ENCODE peak calls at places on chromosomes 5 and 9, in nine cellular contexts. L is sigmoid colon, R is colonic mucosa, K is cardiac muscle cell, S is A549, J is esophagus muscularis mucosa, D is pancreas, Y is body of pancreas, M is astrocyte of the cerebellum. G is an unnamed sample.

GRCh38 chr5:72604111-72604792 is 97.0 kb upstream of the ZNF366 start:
- DNase-seq in R (no peak), D (no peak), J (no peak), M (no peak), L (no peak), K (peak), S (no peak), Y (no peak), G (no peak)

GRCh38 chr5:171537463-171537862 is 118.0 kb downstream of the FGF18 start:
- DNase-seq in K (no peak), J (no peak), Y (no peak), R (no peak), L (no peak), M (no peak), D (no peak), S (no peak), G (no peak)

GRCh38 chr9:22211588-22212360 is 202.7 kb upstream of the CDKN2B start:
- DNase-seq in K (peak), Y (no peak), D (no peak), S (peak), R (no peak), J (no peak), L (no peak), M (peak), G (no peak)

GRCh38 chr5:155258139-155258538 is 244.6 kb downstream of the KIF4B start:
- DNase-seq in S (no peak), J (no peak), M (no peak), Y (no peak), R (no peak), D (no peak), K (no peak), L (no peak), G (no peak)

GRCh38 chr5:109387408-109387974 is 22.3 kb downstream of the PJA2 start:
- DNase-seq in K (no peak), S (no peak), D (no peak), J (no peak), L (no peak), M (no peak), Y (no peak), R (no peak), G (no peak)

GRCh38 chr5:99105216-99105615 is 176.4 kb upstream of the CHD1 start:
- DNase-seq in D (no peak), M (peak), Y (no peak), R (no peak), S (no peak), K (peak), L (no peak), J (no peak), G (no peak)

GRCh38 chr9:122095010-122095767 is 2.1 kb upstream of the TTLL11 start:
- DNase-seq in S (peak), D (no peak), M (peak), K (peak), L (peak), R (peak), J (no peak), Y (peak), G (peak)

GRCh38 chr5:159242153-159242552 is 20.9 kb upstream of the UBLCP1 start:
- DNase-seq in J (no peak), Y (no peak), R (no peak), D (no peak), S (no peak), L (no peak), M (no peak), K (no peak), G (no peak)

GRCh38 chr9:113963017-113963620 is 87.0 kb downstream of the ZNF618 start:
- DNase-seq in D (peak), S (peak), K (peak), M (no peak), L (no peak), J (no peak), Y (peak), R (peak), G (no peak)

GRCh38 chr5:16871746-16872339 is 64.2 kb downstream of the MYO10 start:
- DNase-seq in L (no peak), D (no peak), M (no peak), R (no peak), Y (no peak), J (no peak), S (no peak), K (peak), G (no peak)

GRCh38 chr5:179978792-179979191 is 71.1 kb upstream of the TBC1D9B start:
- DNase-seq in S (no peak), K (no peak), Y (no peak), M (no peak), D (no peak), J (no peak), L (no peak), R (no peak), G (no peak)

GRCh38 chr5:178831049-178831448 is 28.7 kb upstream of the ZNF354B start:
- DNase-seq in R (no peak), K (no peak), L (no peak), Y (no peak), J (no peak), S (no peak), M (no peak), D (no peak), G (no peak)

GRCh38 chr9:129557192-129558036 is 63.5 kb downstream of the C9orf50 start:
- DNase-seq in K (peak), M (peak), S (peak), Y (peak), R (no peak), J (no peak), L (no peak), D (no peak), G (no peak)

GRCh38 chr5:37846786-37847310 is 7.0 kb upstream of the GDNF start:
- DNase-seq in J (no peak), K (no peak), Y (no peak), R (no peak), L (no peak), D (no peak), S (no peak), M (no peak), G (no peak)

GRCh38 chr5:133483406-133484090 is 128.8 kb downstream of the FSTL4 start:
- DNase-seq in Y (peak), S (no peak), R (peak), L (no peak), D (peak), K (no peak), J (no peak), M (no peak), G (no peak)

GRCh38 chr9:135810806-135811575 is 96.4 kb downstream of the CAMSAP1 start:
- DNase-seq in Y (no peak), R (no peak), L (no peak), K (no peak), S (no peak), D (no peak), J (no peak), M (no peak), G (no peak)

GRCh38 chr5:58410441-58410840 is 49.4 kb downstream of the PLK2 start:
- DNase-seq in L (no peak), Y (no peak), R (no peak), S (peak), K (peak), D (no peak), M (peak), J (no peak), G (no peak)

GRCh38 chr5:132456553-132457361 is 33.8 kb downstream of the IRF1 start:
- DNase-seq in R (no peak), Y (peak), D (peak), K (peak), J (no peak), L (no peak), S (no peak), M (no peak), G (peak)

GRCh38 chr5:179166886-179167841 is 107.0 kb downstream of the ZNF354C start:
- DNase-seq in K (peak), J (no peak), R (peak), S (no peak), D (no peak), M (no peak), Y (peak), L (peak), G (no peak)

GRCh38 chr9:111431684-111432083 is 52.5 kb downstream of the ECPAS start:
- DNase-seq in D (no peak), Y (no peak), K (peak), S (no peak), R (no peak), M (no peak), J (no peak), L (no peak), G (no peak)

GRCh38 chr9:33734911-33735310 is 60.5 kb upstream of the PRSS3 start:
- DNase-seq in D (no peak), L (no peak), R (peak), Y (no peak), M (no peak), K (peak), J (no peak), S (no peak), G (no peak)

GRCh38 chr5:55988979-55989612 is 5.7 kb downstream of the IL6ST start:
- DNase-seq in Y (no peak), D (no peak), L (no peak), M (no peak), J (no peak), S (no peak), K (no peak), R (no peak), G (no peak)

GRCh38 chr9:107292811-107293554 is 9.9 kb downstream of the RAD23B start:
- DNase-seq in R (no peak), Y (no peak), M (no peak), S (no peak), K (peak), L (no peak), J (no peak), D (no peak), G (no peak)

GRCh38 chr5:180116441-180117377 is 45.1 kb upstream of the RNF130 start:
- DNase-seq in D (peak), K (no peak), Y (peak), M (no peak), R (no peak), J (no peak), S (peak), L (peak), G (no peak)

GRCh38 chr9:131801811-131802210 is 61.9 kb upstream of the RAPGEF1 start:
- DNase-seq in S (no peak), K (no peak), D (no peak), J (no peak), L (no peak), R (no peak), M (no peak), Y (no peak), G (no peak)

GRCh38 chr9:88660611-88661010 is 125.6 kb downstream of the NXNL2 start:
- DNase-seq in S (peak), M (no peak), L (no peak), J (no peak), D (no peak), R (no peak), K (peak), Y (no peak), G (no peak)

GRCh38 chr9:124206391-124206790 is 51.4 kb upstream of the NEK6 start:
- DNase-seq in M (no peak), S (no peak), K (no peak), R (no peak), L (no peak), Y (no peak), D (no peak), J (no peak), G (no peak)

DNA sequence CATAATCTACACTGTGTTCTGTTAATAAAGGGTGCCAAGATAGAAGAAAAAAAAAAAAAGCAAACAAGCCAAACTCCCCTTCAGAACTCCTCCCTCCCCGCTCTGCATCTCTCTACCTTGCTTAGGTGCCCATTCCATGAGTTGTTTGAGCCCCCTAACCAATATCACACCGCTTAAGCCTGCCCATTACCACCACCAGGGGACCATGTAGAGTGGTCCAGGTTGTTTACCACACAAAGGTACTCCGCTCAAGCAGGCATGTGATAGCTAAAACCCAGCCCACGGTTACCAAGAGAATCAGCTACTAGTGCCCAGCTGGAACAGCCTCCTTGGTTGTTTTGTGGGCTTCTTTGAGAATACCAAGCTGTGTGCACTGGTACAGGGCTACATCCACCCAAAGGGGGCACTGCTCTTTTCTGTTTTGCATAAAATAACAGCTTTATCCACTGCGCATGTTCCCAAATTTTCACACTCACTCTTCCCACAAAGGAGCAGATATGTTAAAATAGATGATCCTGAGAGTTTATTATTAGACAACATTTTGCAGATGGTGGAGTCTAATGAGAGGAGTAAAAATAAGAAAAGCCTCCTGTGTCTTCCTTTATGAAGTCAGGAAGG is 304.1 kb downstream of the DEPDC1B start:
- DNase-seq in S (no peak), L (no peak), Y (no peak), J (no peak), R (no peak), K (peak), D (no peak), M (no peak), G (no peak)
- TF ChIP-seq CTCF in S (no peak), L (no peak), Y (no peak), J (no peak), R (no peak), K (peak), D (no peak), M (no peak), G (no peak)

GRCh38 chr5:67537439-67538342 is 341.1 kb upstream of the CD180 start:
- DNase-seq in D (no peak), J (no peak), R (no peak), Y (no peak), K (peak), M (peak), L (no peak), S (no peak), G (no peak)

GRCh38 chr5:67538855-67539506 is 342.4 kb upstream of the CD180 start:
- DNase-seq in M (no peak), K (no peak), D (no peak), L (no peak), R (no peak), S (no peak), J (no peak), Y (no peak), G (no peak)

GRCh38 chr5:67541869-67542268 is 345.3 kb upstream of the CD180 start:
- DNase-seq in Y (no peak), S (no peak), J (no peak), L (no peak), R (no peak), D (no peak), K (no peak), M (no peak), G (no peak)

GRCh38 chr5:67538343-67538670 is 341.7 kb upstream of the CD180 start:
- DNase-seq in Y (no peak), M (no peak), K (no peak), D (no peak), R (no peak), S (no peak), J (no peak), L (peak), G (no peak)

DNA sequence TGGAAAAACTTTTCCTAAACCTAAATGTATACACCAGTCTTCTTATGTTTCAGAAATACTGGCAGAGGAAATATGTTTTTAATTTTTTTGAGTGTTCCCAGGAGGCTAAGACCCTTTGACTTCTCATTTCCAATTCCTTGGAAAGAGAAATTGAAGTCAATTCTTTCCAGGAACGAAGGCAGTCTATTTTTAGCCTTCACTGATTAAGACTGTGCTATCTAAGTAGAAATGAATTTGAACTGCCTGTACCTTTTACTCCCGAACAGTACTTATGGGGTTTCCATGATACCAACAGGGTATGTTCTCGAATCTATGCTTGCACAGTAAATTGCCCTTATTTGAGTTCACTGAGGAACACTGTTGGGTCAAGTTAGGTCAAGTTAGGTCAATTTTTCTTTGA is 340.3 kb upstream of the CD180 start:
- DNase-seq in Y (no peak), L (no peak), S (no peak), K (peak), D (no peak), R (no peak), J (no peak), M (no peak), G (no peak)
- H3K4me3 ChIP-seq in Y (no peak), L (no peak), S (no peak), K (no peak), D (no peak), R (no peak), J (peak), M (no peak), G (no peak)

DNA sequence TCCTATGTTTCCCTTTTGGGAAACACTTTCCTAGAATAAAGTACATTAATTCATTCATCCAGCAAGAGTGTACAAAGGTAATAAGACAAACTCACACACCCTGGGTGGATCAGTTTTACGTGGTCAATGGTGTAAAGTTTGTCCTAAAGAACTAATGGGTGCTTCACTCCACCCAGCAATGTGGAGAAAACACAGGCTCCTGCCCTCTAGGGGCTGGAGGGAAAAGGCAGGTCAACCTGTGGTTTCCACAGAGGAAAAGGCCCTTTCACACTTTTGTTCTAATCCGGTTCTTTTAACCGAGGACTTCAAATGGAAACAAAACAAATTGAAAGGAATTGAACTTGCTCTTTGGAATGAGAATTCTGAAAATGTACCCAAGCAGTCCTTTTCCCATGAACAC is 80.9 kb upstream of the SPOCK1 start:
- DNase-seq in D (no peak), M (no peak), J (no peak), L (no peak), Y (no peak), R (no peak), S (no peak), K (no peak), G (no peak)
- TF ChIP-seq CTCF in D (no peak), M (peak), J (no peak), L (no peak), Y (no peak), R (no peak), S (no peak), K (peak), G (no peak)

DNA sequence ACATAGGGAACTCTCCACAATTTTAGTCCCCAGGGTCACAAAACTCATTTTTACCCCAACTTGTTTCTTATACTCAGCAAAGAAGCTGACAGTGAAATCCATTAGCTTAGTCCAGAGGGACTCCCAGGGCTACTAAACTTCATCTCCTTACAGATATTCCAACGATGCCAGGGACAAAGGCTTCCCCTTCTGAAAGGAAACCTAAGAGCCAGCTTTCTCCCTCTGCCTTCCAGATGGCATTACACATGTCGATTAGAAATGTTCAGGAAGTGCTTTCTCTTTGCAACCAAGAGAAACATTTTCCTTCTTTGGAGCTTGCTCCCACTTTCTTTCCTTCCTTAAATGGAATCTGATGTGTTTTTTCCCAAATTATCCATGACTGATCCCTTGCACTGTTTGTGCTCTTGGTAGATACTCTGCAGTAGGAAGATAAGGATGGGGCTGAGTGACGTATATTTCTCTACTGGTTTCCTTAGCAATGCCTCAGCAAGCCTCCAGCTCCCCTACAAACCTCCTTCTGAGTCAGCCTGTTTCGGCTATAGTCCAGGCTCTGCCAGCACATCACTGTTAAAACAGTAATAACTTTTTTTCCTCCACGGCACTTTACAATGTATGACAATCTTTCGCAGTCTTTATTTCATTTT is 43.0 kb upstream of the HTR4 start:
- DNase-seq in J (no peak), K (peak), S (no peak), D (no peak), Y (no peak), R (no peak), M (no peak), L (peak), G (no peak)
- H3K4me3 ChIP-seq in J (no peak), K (no peak), S (no peak), D (no peak), Y (no peak), R (no peak), M (no peak), L (no peak), G (no peak)

G was measured in lower leg skin.